ENCODE peak calls at places on chromosomes 13 and 19, in six cellular contexts. J is tibial artery, K is gastrocnemius medialis, V is ovary, T is A549, C is left lung. E is an unnamed sample. For H3K4me1, the result is how much of the 10 kb centered on the place peaks cover.

GRCh38 chr19:13817018-13817614 is 21.9 kb downstream of the ZSWIM4 start:
- DNase-seq in J (no peak), K (no peak), V (no peak), T (peak), C (peak), E (no peak)

GRCh38 chr19:41367848-41368301 is 3.9 kb upstream of the B9D2 start:
- DNase-seq in J (no peak), K (no peak), V (no peak), T (peak), C (no peak), E (no peak)

GRCh38 chr13:48236528-48237353 is 3.7 kb downstream of the ITM2B start:
- DNase-seq in J (no peak), K (peak), V (no peak), T (no peak), C (no peak), E (no peak)

GRCh38 chr13:61770697-61771096 is 355.0 kb upstream of the PCDH20 start:
- DNase-seq in J (no peak), K (no peak), V (no peak), T (no peak), C (no peak), E (no peak)

GRCh38 chr13:46778879-46779278 is 18.1 kb downstream of the ESD start:
- DNase-seq in J (no peak), K (no peak), V (no peak), T (no peak), C (no peak), E (no peak)

GRCh38 chr13:26888632-26889031 is 128.0 kb upstream of the GPR12 start:
- DNase-seq in J (no peak), K (no peak), V (no peak), T (no peak), C (no peak), E (no peak)

GRCh38 chr13:43785166-43785680 is 1.5 kb downstream of the ENOX1 start:
- DNase-seq in J (no peak), K (no peak), V (no peak), T (no peak), C (no peak), E (no peak)

GRCh38 chr13:111865046-111865445 is 201.9 kb upstream of the SOX1 start:
- DNase-seq in J (peak), K (no peak), V (no peak), T (no peak), C (no peak), E (no peak)

GRCh38 chr13:44758595-44759221 is 182.6 kb upstream of the TSC22D1 start:
- DNase-seq in J (no peak), K (no peak), V (no peak), T (peak), C (no peak), E (no peak)

GRCh38 chr13:29713841-29714240 is 118.4 kb upstream of the SLC7A1 start:
- DNase-seq in J (no peak), K (no peak), V (no peak), T (peak), C (no peak), E (no peak)

GRCh38 chr13:59843040-59843439 is 320.7 kb downstream of the DIAPH3 start:
- DNase-seq in J (no peak), K (no peak), V (no peak), T (no peak), C (no peak), E (no peak)

GRCh38 chr13:31772231-31772630 is 32.9 kb downstream of the RXFP2 start:
- DNase-seq in J (no peak), K (no peak), V (no peak), T (no peak), C (no peak), E (no peak)
- H3K4me1 ChIP-seq in J (half or more), K (under half), V (under half), T (under half), C (under half), E (under half)

GRCh38 chr19:56900573-56901097 is 60.1 kb upstream of the PEG3 start:
- DNase-seq in J (no peak), K (no peak), V (no peak), T (no peak), C (no peak), E (no peak)
- TF ChIP-seq CTCF in J (no peak), K (no peak), V (no peak), T (no peak), C (no peak), E (no peak)

GRCh38 chr19:35458821-35459391 is 10.8 kb downstream of the FFAR2 start:
- DNase-seq in J (no peak), K (no peak), V (no peak), T (peak), C (no peak), E (no peak)

GRCh38 chr19:35460608-35461007 is 12.6 kb downstream of the FFAR2 start:
- DNase-seq in J (no peak), K (no peak), V (no peak), T (no peak), C (no peak), E (no peak)

GRCh38 chr19:35459414-35460082 is 11.5 kb downstream of the FFAR2 start:
- DNase-seq in J (no peak), K (no peak), V (peak), T (no peak), C (no peak), E (no peak)

GRCh38 chr19:35461050-35461449 is 13.0 kb downstream of the FFAR2 start:
- DNase-seq in J (no peak), K (no peak), V (peak), T (no peak), C (no peak), E (no peak)

DNA sequence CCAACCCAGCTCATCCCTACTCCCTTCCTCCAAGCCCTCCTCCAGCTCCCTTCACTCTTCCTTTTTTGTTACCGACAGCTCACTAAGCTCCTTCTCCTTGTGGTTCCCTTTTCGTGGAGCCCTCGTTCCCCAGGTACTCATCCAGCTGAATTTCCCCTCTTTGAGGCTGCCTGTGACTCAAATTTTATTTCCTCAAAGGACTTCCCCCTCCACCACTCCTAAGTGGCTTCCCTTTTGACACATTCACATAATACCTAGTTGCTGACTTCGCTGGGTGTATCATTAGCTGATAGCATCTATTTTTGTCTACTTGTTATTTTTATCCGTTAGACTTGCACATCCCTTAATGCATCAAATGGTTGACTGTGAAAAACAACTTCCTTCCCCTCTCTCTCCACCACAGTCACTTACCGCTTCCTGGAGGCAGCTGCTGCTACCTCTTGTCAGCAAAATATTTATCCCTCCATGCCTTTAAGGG is 14.5 kb downstream of the FFAR2 start:
- DNase-seq in J (no peak), K (no peak), V (no peak), T (no peak), C (no peak), E (no peak)
- H3K4me1 ChIP-seq in J (under half), K (under half), V (under half), T (under half), C (half or more), E (under half)

GRCh38 chr13:72431981-72432617 is 295.3 kb downstream of the MZT1 start:
- DNase-seq in J (no peak), K (no peak), V (no peak), T (no peak), C (no peak), E (no peak)

GRCh38 chr13:72435251-72435650 is 292.2 kb downstream of the MZT1 start:
- DNase-seq in J (no peak), K (no peak), V (no peak), T (no peak), C (no peak), E (no peak)

DNA sequence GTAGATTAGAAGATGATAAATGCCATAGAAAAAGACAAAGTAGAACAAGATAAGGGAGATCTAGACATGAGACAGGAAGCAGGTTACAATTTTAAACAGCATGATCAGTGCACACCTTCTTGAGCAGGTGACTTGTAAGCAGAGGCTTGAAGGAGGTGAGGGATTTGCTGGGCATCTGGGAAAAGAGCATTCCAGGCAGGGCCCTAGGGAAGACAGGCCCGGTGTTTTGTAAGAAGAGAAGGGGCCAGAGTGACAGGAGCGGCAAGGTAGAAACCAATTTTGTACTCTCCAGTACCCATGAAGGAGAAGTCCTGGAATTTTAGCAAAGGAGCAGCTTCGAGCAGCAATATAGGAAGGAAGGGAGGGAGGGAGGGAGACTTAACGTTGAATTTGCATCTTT is 296.5 kb downstream of the MZT1 start:
- DNase-seq in J (no peak), K (no peak), V (no peak), T (no peak), C (no peak), E (no peak)
- TF ChIP-seq CTCF in J (no peak), K (no peak), V (no peak), T (no peak), C (no peak), E (no peak)

GRCh38 chr13:80858131-80858530 is 517.2 kb upstream of the SPRY2 start:
- DNase-seq in J (no peak), K (no peak), V (no peak), T (no peak), C (no peak), E (no peak)
- H3K4me1 ChIP-seq in J (under half), K (under half), V (under half), T (under half), C (under half), E (under half)

DNA sequence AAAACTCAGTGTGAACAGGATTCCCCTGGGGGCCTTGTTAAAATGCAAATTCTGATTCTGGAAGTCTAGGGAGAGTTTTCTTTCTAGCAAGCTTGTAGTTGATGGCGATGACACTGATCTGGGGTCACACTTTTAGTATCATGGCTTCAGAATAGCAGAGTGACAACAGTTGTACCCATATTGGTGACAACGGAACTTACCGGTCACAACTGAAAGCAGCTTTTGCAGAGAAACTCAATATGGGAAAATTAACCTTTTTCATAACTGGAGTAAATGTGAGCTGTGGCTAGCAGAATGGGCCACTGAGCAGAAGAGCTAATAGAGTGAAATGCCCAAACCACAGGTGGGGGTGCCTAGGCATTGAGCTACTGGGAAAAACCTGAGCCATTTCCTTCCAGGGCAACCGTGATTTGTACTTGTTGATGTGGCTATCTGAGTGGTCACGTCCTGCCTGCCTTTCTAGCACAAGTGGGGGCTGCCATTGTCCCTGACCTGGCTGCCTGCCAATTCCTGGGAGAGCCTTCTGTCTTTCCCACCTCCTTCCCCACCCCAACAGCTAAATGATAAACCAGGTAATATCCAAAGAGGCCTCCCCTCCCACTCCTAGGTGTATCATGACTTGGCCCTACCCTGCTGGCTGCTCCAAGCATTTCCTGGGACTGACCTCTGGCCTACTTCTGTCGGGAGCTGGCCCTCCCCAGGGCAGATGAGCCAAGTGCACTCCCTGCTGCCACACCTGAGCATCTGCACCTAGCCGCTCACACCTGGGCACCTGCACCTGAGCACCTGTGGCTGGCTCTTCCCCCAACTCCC is 1.7 kb upstream of the SLC10A2 start:
- DNase-seq in J (no peak), K (no peak), V (no peak), T (no peak), C (no peak), E (no peak)
- TF ChIP-seq CTCF in J (no peak), K (no peak), V (no peak), T (no peak), C (no peak), E (no peak)

DNA sequence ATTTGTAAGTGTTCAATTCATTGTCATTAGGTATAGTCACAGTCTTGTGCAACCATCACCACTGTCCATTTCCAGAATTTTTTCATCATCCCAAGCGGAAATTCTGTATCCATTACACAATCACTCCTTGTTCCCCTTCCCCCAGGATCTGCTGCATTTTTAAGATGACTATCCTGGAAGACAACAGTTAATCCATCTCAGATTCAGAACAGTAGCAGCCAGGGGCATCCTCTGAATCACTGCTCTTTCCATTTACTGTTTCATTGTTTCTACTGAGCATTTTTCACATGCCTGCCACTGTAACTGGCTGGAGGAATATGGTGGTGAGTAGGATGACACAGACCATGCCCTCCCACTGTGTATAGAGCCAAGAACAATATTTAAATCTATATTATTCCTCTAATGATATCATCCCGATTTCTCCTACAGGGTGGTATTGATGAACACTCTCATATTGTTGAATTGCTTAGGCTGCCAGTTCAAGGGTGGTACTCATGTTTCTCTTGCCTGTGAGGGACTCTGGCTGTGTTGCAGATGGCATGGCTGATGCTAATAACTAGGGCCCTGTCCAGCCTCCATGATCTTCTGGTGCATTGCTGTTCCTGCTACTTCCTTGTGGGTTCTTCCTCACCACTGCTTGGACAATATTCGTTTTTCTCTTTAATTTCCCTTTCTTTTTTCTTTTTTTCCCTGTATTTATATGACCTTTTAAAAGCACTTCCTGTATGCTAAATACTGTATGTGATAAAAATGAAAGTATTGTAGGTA is 59.0 kb downstream of the WDFY2 start:
- DNase-seq in J (no peak), K (no peak), V (no peak), T (peak), C (no peak), E (no peak)
- H3K4me1 ChIP-seq in J (under half), K (under half), V (under half), T (half or more), C (under half), E (under half)

DNA sequence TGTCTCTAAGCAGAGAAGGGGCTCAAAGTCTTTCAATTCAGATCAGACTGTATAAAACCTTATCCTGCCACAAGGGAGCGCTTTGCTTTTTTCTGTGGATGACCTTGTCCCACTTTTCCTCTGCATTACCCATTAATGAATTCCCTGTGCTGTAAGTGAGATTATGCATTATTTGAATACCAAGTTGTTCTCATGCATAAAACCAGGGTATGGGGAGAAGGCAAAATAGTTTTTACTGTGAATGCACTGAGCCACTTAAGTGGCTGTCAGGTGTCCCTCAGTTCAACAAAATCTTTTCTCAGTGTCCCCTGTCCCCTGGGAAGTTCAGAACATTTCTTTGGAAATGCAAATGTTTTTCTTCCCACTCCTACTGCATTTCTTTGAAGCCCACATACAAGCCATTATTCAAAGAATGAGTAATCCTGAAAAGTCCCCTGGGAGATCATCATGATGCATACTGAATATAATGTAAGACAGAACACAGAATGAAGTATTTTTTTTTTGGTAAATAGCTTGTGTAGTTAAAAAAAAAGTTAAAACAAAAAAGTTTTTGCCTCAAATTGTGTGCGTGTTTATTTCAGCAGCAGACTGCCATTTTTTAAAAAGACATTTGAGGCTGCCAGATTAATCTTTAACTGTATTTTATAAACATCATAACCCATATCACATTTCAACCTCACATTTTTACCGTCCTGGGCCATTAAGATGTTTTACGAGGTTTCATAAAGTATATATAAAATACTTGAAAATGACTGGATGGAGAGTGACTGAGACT is 506.7 kb upstream of the PCDH9 start:
- DNase-seq in J (no peak), K (no peak), V (no peak), T (peak), C (no peak), E (no peak)
- TF ChIP-seq CTCF in J (no peak), K (no peak), V (no peak), T (peak), C (no peak), E (no peak)